ENCODE peak calls at places on chromosomes 13 and 19, in ten cellular contexts. C, B, F, Y, A, V, I, M, R and D are unnamed samples.

GRCh38 chr19:4183967-4184717 is 1.7 kb downstream of the ANKRD24 start:
- DNase-seq in M (no peak), I (peak; percentile 21), Y (no peak), R (no peak), V (no peak), F (no peak), B (no peak), A (no peak), C (no peak), D (no peak)

GRCh38 chr13:26348966-26349365 is 95.0 kb downstream of the CDK8 start:
- DNase-seq in V (no peak), Y (no peak), C (no peak), A (no peak), I (no peak), F (no peak), M (no peak), R (no peak), B (no peak), D (no peak)

GRCh38 chr19:4913996-4914735 is 4.9 kb downstream of the UHRF1 start:
- DNase-seq in I (peak; percentile 43), R (peak; percentile 59), Y (peak; percentile 19), B (no peak), A (no peak), F (no peak), C (no peak), V (no peak), M (no peak), D (no peak)

GRCh38 chr19:30070198-30070969 is 128.3 kb downstream of the URI1 start:
- DNase-seq in I (no peak), C (no peak), B (no peak), R (no peak), F (no peak), V (no peak), A (peak; percentile 72), M (no peak), Y (no peak), D (no peak)

GRCh38 chr19:16447015-16447384 is 24.8 kb downstream of the EPS15L1 start:
- DNase-seq in A (no peak), C (peak; percentile 61), Y (no peak), I (peak; percentile 93), M (no peak), V (no peak), F (peak; percentile 82), R (peak; percentile 67), B (no peak), D (peak; percentile 62)

GRCh38 chr19:10353793-10354391 is 14.5 kb upstream of the ICAM3 start:
- DNase-seq in I (peak; percentile 45), R (peak; percentile 70), Y (peak; percentile 30), B (no peak), V (no peak), M (no peak), A (peak; percentile 92), C (peak; percentile 17), F (peak; percentile 22), D (no peak)

GRCh38 chr19:9727644-9728043 is 40.9 kb downstream of the ZNF846 start:
- DNase-seq in F (no peak), A (no peak), B (no peak), Y (no peak), C (no peak), V (no peak), M (no peak), I (no peak), R (no peak), D (no peak)

GRCh38 chr19:18460313-18460712 is 22.4 kb upstream of the ISYNA1 start:
- DNase-seq in M (no peak), R (no peak), Y (peak; percentile 89), B (no peak), V (no peak), I (peak; percentile 77), F (peak; percentile 65), C (no peak), A (no peak), D (peak; percentile 62)

GRCh38 chr19:48330012-48330681 is 4.8 kb downstream of the EMP3 start:
- DNase-seq in I (no peak), V (peak; percentile 90), F (peak; percentile 56), R (peak; percentile 82), A (peak; percentile 79), B (peak; percentile 84), M (no peak), Y (no peak), C (peak; percentile 75), D (peak; percentile 69)